ENCODE peak calls at places on chromosome 4, in four cellular contexts. B, A, M and Q are unnamed samples.

GRCh38 chr4:123127218-123127617 is 204.8 kb upstream of the NUDT6 start:
- DNase-seq in B (no peak), A (no peak), M (peak; percentile 54), Q (no peak)

GRCh38 chr4:41156574-41156973 is 57.8 kb downstream of the APBB2 start:
- DNase-seq in B (peak; percentile 77), A (no peak), M (peak; percentile 89), Q (no peak)

GRCh38 chr4:156496797-156497196 is 474.8 kb downstream of the PDGFC start:
- DNase-seq in B (no peak), A (no peak), M (no peak), Q (no peak)

GRCh38 chr4:140633154-140633553 is 64.4 kb upstream of the UCP1 start:
- DNase-seq in B (no peak), A (no peak), M (no peak), Q (no peak)

GRCh38 chr4:3716876-3717235 is 49.3 kb upstream of the ADRA2C start:
- DNase-seq in B (no peak), A (no peak), M (no peak), Q (no peak)

GRCh38 chr4:123545569-123546122 is 149.1 kb downstream of the SPRY1 start:
- DNase-seq in B (no peak), A (no peak), M (no peak), Q (no peak)

GRCh38 chr4:169933531-169933930 is 92.7 kb downstream of the MFAP3L start:
- DNase-seq in B (no peak), A (no peak), M (no peak), Q (no peak)

GRCh38 chr4:3291969-3292570 is 751 bp upstream of the RGS12 start:
- DNase-seq in B (peak; percentile 63), A (peak; percentile 48), M (peak; percentile 20), Q (no peak)

GRCh38 chr4:177574446-177574845 is 132.2 kb upstream of the AGA start:
- DNase-seq in B (no peak), A (no peak), M (peak; percentile 10), Q (no peak)

GRCh38 chr4:121655320-121656268 is 41.2 kb downstream of the ANXA5 start:
- DNase-seq in B (no peak), A (no peak), M (no peak), Q (no peak)

GRCh38 chr4:154911608-154912098 is 130.6 kb downstream of the RBM46 start:
- DNase-seq in B (no peak), A (no peak), M (no peak), Q (no peak)

GRCh38 chr4:100017627-100018310 is 67.7 kb upstream of the H2AZ1 start:
- DNase-seq in B (peak; percentile 11), A (no peak), M (peak; percentile 65), Q (no peak)

GRCh38 chr4:126018274-126018673 is 703.5 kb downstream of the FAT4 start:
- DNase-seq in B (no peak), A (no peak), M (no peak), Q (no peak)

GRCh38 chr4:159191989-159192388 is 89.1 kb downstream of the RAPGEF2 start:
- DNase-seq in B (peak; percentile 72), A (peak; percentile 63), M (peak; percentile 87), Q (no peak)

GRCh38 chr4:125979868-125980412 is 665.2 kb downstream of the FAT4 start:
- DNase-seq in B (no peak), A (no peak), M (no peak), Q (no peak)

GRCh38 chr4:150160473-150160872 is 82.2 kb downstream of the DCLK2 start:
- DNase-seq in B (no peak), A (no peak), M (no peak), Q (no peak)

GRCh38 chr4:139208404-139208945 is 31.5 kb upstream of the ELF2 start:
- DNase-seq in B (peak; percentile 52), A (no peak), M (peak; percentile 87), Q (no peak)

GRCh38 chr4:133000012-133000411 is 149.1 kb upstream of the PCDH10 start:
- DNase-seq in B (peak; percentile 27), A (no peak), M (peak; percentile 26), Q (no peak)

GRCh38 chr4:103445377-103445776 is 247.2 kb upstream of the CENPE start:
- DNase-seq in B (no peak), A (no peak), M (no peak), Q (no peak)

GRCh38 chr4:36133658-36134057 is 110.7 kb downstream of the ARAP2 start:
- DNase-seq in B (no peak), A (no peak), M (no peak), Q (no peak)

GRCh38 chr4:32025840-32026459 is 1305.8 kb downstream of the PCDH7 start:
- DNase-seq in B (peak; percentile 71), A (no peak), M (peak; percentile 26), Q (peak; percentile 17)

GRCh38 chr4:26083987-26084386 is 170.0 kb downstream of the SMIM20 start:
- DNase-seq in B (peak; percentile 85), A (no peak), M (peak; percentile 94), Q (no peak)

GRCh38 chr4:85210353-85210752 is 243.9 kb upstream of the WDFY3 start:
- DNase-seq in B (peak; percentile 7), A (no peak), M (peak; percentile 8), Q (no peak)

GRCh38 chr4:174522183-174523002 is at the start of gene HPGD:
- DNase-seq in B (peak; percentile 57), A (no peak), M (peak; percentile 8), Q (peak; percentile 30)

GRCh38 chr4:145939856-145940255 is 1.2 kb upstream of the ZNF827 start:
- DNase-seq in B (peak; percentile 76), A (peak; percentile 68), M (peak; percentile 66), Q (no peak)